ENCODE peak calls at places on chromosomes 1 and 21, in eight cellular contexts. One of them, this sample, is unnamed. For H3K36me3, the result is how much of the 10 kb centered on the place peaks cover.

GRCh38 chr1:48966583-48966982 is 189.9 kb upstream of the BEND5 start:
- DNase-seq in endodermal cell: no peak
- DNase-seq in ovary: no peak
- DNase-seq in mucosa of descending colon: no peak
- DNase-seq in CD8-positive, alpha-beta T cell: no peak
- DNase-seq in heart right ventricle: no peak
- DNase-seq in pancreas: no peak
- DNase-seq in right lobe of liver: no peak
- DNase-seq in this sample: no peak

GRCh38 chr1:223143760-223144248 is 756 bp upstream of the TLR5 start:
- DNase-seq in ovary: peak
- DNase-seq in right lobe of liver: no peak
- DNase-seq in CD8-positive, alpha-beta T cell: peak
- DNase-seq in mucosa of descending colon: peak
- DNase-seq in pancreas: no peak
- DNase-seq in endodermal cell: no peak
- DNase-seq in heart right ventricle: no peak
- DNase-seq in this sample: peak

GRCh38 chr1:192130175-192130574 is 28.1 kb upstream of the RGS18 start:
- DNase-seq in pancreas: no peak
- DNase-seq in ovary: no peak
- DNase-seq in heart right ventricle: no peak
- DNase-seq in right lobe of liver: no peak
- DNase-seq in CD8-positive, alpha-beta T cell: no peak
- DNase-seq in mucosa of descending colon: no peak
- DNase-seq in endodermal cell: no peak
- DNase-seq in this sample: no peak

GRCh38 chr1:41320860-41321259 is 40.4 kb upstream of the FOXO6 start:
- DNase-seq in heart right ventricle: no peak
- DNase-seq in CD8-positive, alpha-beta T cell: no peak
- DNase-seq in mucosa of descending colon: no peak
- DNase-seq in right lobe of liver: peak
- DNase-seq in pancreas: no peak
- DNase-seq in endodermal cell: no peak
- DNase-seq in ovary: no peak
- DNase-seq in this sample: no peak

GRCh38 chr1:238252033-238252802 is 361.5 kb upstream of the ZP4 start:
- DNase-seq in CD8-positive, alpha-beta T cell: no peak
- DNase-seq in heart right ventricle: peak
- DNase-seq in mucosa of descending colon: peak
- DNase-seq in endodermal cell: peak
- DNase-seq in right lobe of liver: peak
- DNase-seq in pancreas: peak
- DNase-seq in ovary: peak
- DNase-seq in this sample: peak

GRCh38 chr1:226308166-226308722 is 720 bp downstream of the LIN9 start:
- DNase-seq in mucosa of descending colon: peak
- DNase-seq in endodermal cell: no peak
- DNase-seq in pancreas: peak
- DNase-seq in right lobe of liver: peak
- DNase-seq in CD8-positive, alpha-beta T cell: no peak
- DNase-seq in ovary: peak
- DNase-seq in heart right ventricle: peak
- DNase-seq in this sample: peak

GRCh38 chr1:150765229-150765976 is at the start of gene CTSS:
- DNase-seq in heart right ventricle: no peak
- DNase-seq in mucosa of descending colon: no peak
- DNase-seq in pancreas: no peak
- DNase-seq in ovary: no peak
- DNase-seq in CD8-positive, alpha-beta T cell: no peak
- DNase-seq in right lobe of liver: no peak
- DNase-seq in endodermal cell: no peak
- DNase-seq in this sample: no peak

GRCh38 chr1:101323530-101323929 is 86.7 kb downstream of the S1PR1 start:
- DNase-seq in mucosa of descending colon: no peak
- DNase-seq in ovary: no peak
- DNase-seq in pancreas: no peak
- DNase-seq in CD8-positive, alpha-beta T cell: no peak
- DNase-seq in endodermal cell: no peak
- DNase-seq in right lobe of liver: no peak
- DNase-seq in heart right ventricle: no peak
- DNase-seq in this sample: no peak

GRCh38 chr1:151346082-151346768 is 827 bp downstream of the RFX5 start:
- DNase-seq in ovary: no peak
- DNase-seq in heart right ventricle: no peak
- DNase-seq in CD8-positive, alpha-beta T cell: no peak
- DNase-seq in endodermal cell: no peak
- DNase-seq in mucosa of descending colon: no peak
- DNase-seq in right lobe of liver: no peak
- DNase-seq in pancreas: no peak
- DNase-seq in this sample: no peak

GRCh38 chr1:203289281-203289981 is 15.9 kb upstream of the BTG2 start:
- DNase-seq in heart right ventricle: no peak
- DNase-seq in mucosa of descending colon: peak
- DNase-seq in CD8-positive, alpha-beta T cell: peak
- DNase-seq in ovary: peak
- DNase-seq in right lobe of liver: no peak
- DNase-seq in endodermal cell: peak
- DNase-seq in pancreas: peak
- DNase-seq in this sample: no peak

GRCh38 chr1:239212841-239213240 is 173.5 kb upstream of the CHRM3 start:
- DNase-seq in ovary: no peak
- DNase-seq in CD8-positive, alpha-beta T cell: no peak
- DNase-seq in right lobe of liver: no peak
- DNase-seq in pancreas: peak
- DNase-seq in heart right ventricle: no peak
- DNase-seq in mucosa of descending colon: peak
- DNase-seq in endodermal cell: no peak
- DNase-seq in this sample: no peak

GRCh38 chr1:11807087-11807486 is 1.1 kb downstream of the CLCN6 start:
- DNase-seq in CD8-positive, alpha-beta T cell: no peak
- DNase-seq in ovary: no peak
- DNase-seq in pancreas: no peak
- DNase-seq in endodermal cell: no peak
- DNase-seq in mucosa of descending colon: no peak
- DNase-seq in right lobe of liver: no peak
- DNase-seq in heart right ventricle: no peak
- DNase-seq in this sample: no peak

GRCh38 chr1:223341111-223341510 is 22.9 kb downstream of the SUSD4 start:
- DNase-seq in endodermal cell: no peak
- DNase-seq in pancreas: peak
- DNase-seq in mucosa of descending colon: no peak
- DNase-seq in right lobe of liver: no peak
- DNase-seq in heart right ventricle: peak
- DNase-seq in CD8-positive, alpha-beta T cell: no peak
- DNase-seq in ovary: peak
- DNase-seq in this sample: peak

GRCh38 chr1:17611991-17612390 is 72.5 kb downstream of the ARHGEF10L start:
- DNase-seq in heart right ventricle: no peak
- DNase-seq in endodermal cell: no peak
- DNase-seq in CD8-positive, alpha-beta T cell: no peak
- DNase-seq in pancreas: no peak
- DNase-seq in mucosa of descending colon: no peak
- DNase-seq in ovary: no peak
- DNase-seq in right lobe of liver: no peak
- DNase-seq in this sample: no peak

GRCh38 chr1:16012590-16013219 is 5.1 kb downstream of the HSPB7 start:
- DNase-seq in heart right ventricle: peak
- DNase-seq in CD8-positive, alpha-beta T cell: peak
- DNase-seq in right lobe of liver: peak
- DNase-seq in mucosa of descending colon: peak
- DNase-seq in pancreas: peak
- DNase-seq in endodermal cell: peak
- DNase-seq in ovary: peak
- DNase-seq in this sample: peak

GRCh38 chr1:214292317-214292716 is 11.4 kb downstream of the SMYD2 start:
- DNase-seq in ovary: no peak
- DNase-seq in heart right ventricle: no peak
- DNase-seq in CD8-positive, alpha-beta T cell: no peak
- DNase-seq in right lobe of liver: no peak
- DNase-seq in endodermal cell: no peak
- DNase-seq in pancreas: no peak
- DNase-seq in mucosa of descending colon: no peak
- DNase-seq in this sample: no peak

GRCh38 chr1:59026472-59026948 is 242.7 kb upstream of the JUN start:
- DNase-seq in mucosa of descending colon: no peak
- DNase-seq in endodermal cell: no peak
- DNase-seq in right lobe of liver: no peak
- DNase-seq in ovary: no peak
- DNase-seq in CD8-positive, alpha-beta T cell: no peak
- DNase-seq in heart right ventricle: no peak
- DNase-seq in pancreas: no peak
- DNase-seq in this sample: no peak

GRCh38 chr1:16420719-16421118 is 16.5 kb downstream of the SPATA21 start:
- DNase-seq in ovary: no peak
- DNase-seq in heart right ventricle: no peak
- DNase-seq in mucosa of descending colon: peak
- DNase-seq in CD8-positive, alpha-beta T cell: peak
- DNase-seq in pancreas: no peak
- DNase-seq in right lobe of liver: no peak
- DNase-seq in endodermal cell: no peak
- DNase-seq in this sample: no peak

DNA sequence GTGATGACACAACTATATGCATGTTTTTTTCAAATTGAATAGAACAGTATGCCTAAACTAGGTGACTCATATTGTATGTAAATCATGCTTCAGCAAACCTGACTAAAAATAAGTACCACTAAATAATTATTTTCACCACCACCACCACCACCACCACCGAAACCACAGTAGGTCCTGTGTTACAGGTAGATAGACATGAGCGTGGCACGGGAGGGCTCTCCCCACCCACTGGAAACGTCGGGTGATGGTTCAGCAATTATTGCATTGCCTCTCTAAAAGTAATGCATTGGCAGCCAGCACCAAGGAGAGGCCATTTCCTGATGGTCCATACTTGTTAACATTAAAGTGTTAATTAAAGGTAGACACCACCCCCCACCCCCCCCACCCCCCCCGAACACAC is 297.0 kb upstream of the NCAM2 start:
- DNase-seq in pancreas: no peak
- DNase-seq in mucosa of descending colon: no peak
- DNase-seq in endodermal cell: no peak
- DNase-seq in CD8-positive, alpha-beta T cell: no peak
- DNase-seq in ovary: no peak
- DNase-seq in heart right ventricle: no peak
- DNase-seq in right lobe of liver: no peak
- DNase-seq in this sample: no peak
- H3K36me3 ChIP-seq in pancreas: under half
- H3K36me3 ChIP-seq in mucosa of descending colon: under half
- H3K36me3 ChIP-seq in endodermal cell: under half
- H3K36me3 ChIP-seq in CD8-positive, alpha-beta T cell: under half
- H3K36me3 ChIP-seq in ovary: under half
- H3K36me3 ChIP-seq in heart right ventricle: under half
- H3K36me3 ChIP-seq in right lobe of liver: under half
- H3K36me3 ChIP-seq in this sample: under half

DNA sequence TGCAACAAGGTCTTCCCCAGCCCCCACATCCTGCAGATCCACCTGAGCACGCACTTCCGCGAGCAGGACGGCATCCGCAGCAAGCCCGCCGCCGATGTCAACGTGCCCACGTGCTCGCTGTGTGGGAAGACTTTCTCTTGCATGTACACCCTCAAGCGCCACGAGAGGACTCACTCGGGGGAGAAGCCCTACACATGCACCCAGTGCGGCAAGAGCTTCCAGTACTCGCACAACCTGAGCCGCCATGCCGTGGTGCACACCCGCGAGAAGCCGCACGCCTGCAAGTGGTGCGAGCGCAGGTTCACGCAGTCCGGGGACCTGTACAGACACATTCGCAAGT is 3.8 kb downstream of the ZBTB18 start:
- DNase-seq in ovary: no peak
- DNase-seq in endodermal cell: no peak
- DNase-seq in pancreas: no peak
- DNase-seq in heart right ventricle: no peak
- DNase-seq in right lobe of liver: no peak
- DNase-seq in CD8-positive, alpha-beta T cell: no peak
- DNase-seq in mucosa of descending colon: no peak
- DNase-seq in this sample: no peak
- H3K36me3 ChIP-seq in ovary: under half
- H3K36me3 ChIP-seq in endodermal cell: under half
- H3K36me3 ChIP-seq in pancreas: under half
- H3K36me3 ChIP-seq in heart right ventricle: under half
- H3K36me3 ChIP-seq in right lobe of liver: under half
- H3K36me3 ChIP-seq in CD8-positive, alpha-beta T cell: under half
- H3K36me3 ChIP-seq in mucosa of descending colon: under half
- H3K36me3 ChIP-seq in this sample: under half

DNA sequence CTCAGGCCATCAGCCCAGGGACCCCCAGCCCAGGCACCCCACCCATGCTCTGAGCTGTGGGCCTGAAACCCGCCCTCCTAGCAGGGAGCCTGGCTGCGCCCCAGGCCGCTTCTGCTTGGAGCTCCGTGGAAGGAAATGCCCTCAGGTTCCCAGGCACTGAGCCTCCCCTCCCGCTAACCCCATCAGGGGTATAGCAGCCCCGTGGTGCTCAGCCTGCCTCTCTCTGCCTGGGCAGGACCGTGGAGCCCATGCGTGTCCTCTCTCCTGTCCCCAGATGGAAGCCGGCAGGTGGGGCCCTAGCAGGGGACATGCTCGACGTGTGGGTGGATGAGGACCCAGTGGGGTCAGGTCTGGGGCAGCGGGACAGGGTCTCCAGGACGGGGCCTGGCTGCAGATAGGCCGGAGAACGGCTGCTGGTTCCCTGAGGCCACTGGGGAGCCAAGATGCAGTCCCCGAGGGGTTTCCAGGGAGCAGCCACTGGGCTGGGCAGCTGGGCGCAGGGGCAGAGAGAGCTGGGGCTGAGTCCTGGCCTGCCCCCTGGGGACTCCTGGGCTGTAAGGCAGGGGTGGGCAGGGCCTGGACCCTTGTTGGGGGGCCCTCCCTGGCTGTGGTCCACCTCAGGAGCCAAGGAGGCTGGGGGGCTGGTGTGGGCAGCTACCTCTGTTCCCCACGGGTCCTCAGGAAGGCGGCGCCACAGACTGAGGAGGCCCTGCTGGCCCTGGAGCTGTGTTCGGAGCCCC is 75.5 kb downstream of the MORN1 start:
- DNase-seq in endodermal cell: peak
- DNase-seq in heart right ventricle: no peak
- DNase-seq in ovary: no peak
- DNase-seq in mucosa of descending colon: no peak
- DNase-seq in pancreas: no peak
- DNase-seq in CD8-positive, alpha-beta T cell: no peak
- DNase-seq in right lobe of liver: no peak
- DNase-seq in this sample: no peak
- H3K36me3 ChIP-seq in endodermal cell: under half
- H3K36me3 ChIP-seq in heart right ventricle: under half
- H3K36me3 ChIP-seq in ovary: under half
- H3K36me3 ChIP-seq in mucosa of descending colon: under half
- H3K36me3 ChIP-seq in pancreas: under half
- H3K36me3 ChIP-seq in CD8-positive, alpha-beta T cell: under half
- H3K36me3 ChIP-seq in right lobe of liver: under half
- H3K36me3 ChIP-seq in this sample: under half

DNA sequence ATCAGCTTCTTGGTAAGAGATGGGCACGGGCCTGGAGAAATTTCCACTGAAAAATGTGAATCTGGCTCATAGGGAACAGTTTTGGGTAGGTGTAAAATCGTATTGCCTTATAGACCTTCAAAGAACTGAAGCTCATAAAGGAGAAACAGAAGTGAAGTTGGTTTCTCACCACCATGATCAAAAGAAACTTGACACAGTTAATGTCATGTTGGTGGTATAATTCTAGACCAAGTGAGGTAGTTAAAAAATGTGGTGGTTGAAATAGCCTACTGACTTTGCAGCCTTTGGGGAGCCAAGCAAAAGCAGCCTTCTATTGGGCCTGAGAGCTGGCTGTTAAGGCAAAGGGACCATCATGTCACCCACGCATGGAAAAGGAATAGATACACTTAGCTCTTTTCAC is 8.9 kb downstream of the CD1D start:
- DNase-seq in CD8-positive, alpha-beta T cell: no peak
- DNase-seq in endodermal cell: no peak
- DNase-seq in heart right ventricle: no peak
- DNase-seq in ovary: no peak
- DNase-seq in mucosa of descending colon: no peak
- DNase-seq in pancreas: no peak
- DNase-seq in right lobe of liver: no peak
- DNase-seq in this sample: no peak
- H3K36me3 ChIP-seq in CD8-positive, alpha-beta T cell: under half
- H3K36me3 ChIP-seq in endodermal cell: under half
- H3K36me3 ChIP-seq in heart right ventricle: under half
- H3K36me3 ChIP-seq in ovary: under half
- H3K36me3 ChIP-seq in mucosa of descending colon: under half
- H3K36me3 ChIP-seq in pancreas: under half
- H3K36me3 ChIP-seq in right lobe of liver: under half
- H3K36me3 ChIP-seq in this sample: under half

This sample was measured in adrenal gland.